ENCODE peak calls at places on chromosomes 11 and 22, in seven cellular contexts. I, R, A, F, Y, K and C are unnamed samples.

GRCh38 chr11:112499153-112499907 is 238.7 kb upstream of the PLET1 start:
- DNase-seq in I (no peak), R (no peak), A (no peak), F (no peak), Y (no peak), K (no peak), C (no peak)

GRCh38 chr11:1497600-1497999 is 11.0 kb upstream of the MOB2 start:
- DNase-seq in I (no peak), R (no peak), A (no peak), F (no peak), Y (peak; percentile 4), K (no peak), C (no peak)

GRCh38 chr11:104705475-104706195 is 192.6 kb downstream of the CASP12 start:
- DNase-seq in I (peak; percentile 74), R (peak; percentile 60), A (peak; percentile 2), F (peak; percentile 29), Y (no peak), K (peak; percentile 97), C (peak; percentile 77)

GRCh38 chr11:118907749-118908106 is 18.0 kb downstream of the BCL9L start:
- DNase-seq in I (no peak), R (no peak), A (no peak), F (no peak), Y (no peak), K (no peak), C (no peak)

GRCh38 chr11:95132956-95133355 is 43.3 kb downstream of the ENDOD1 start:
- DNase-seq in I (no peak), R (peak; percentile 27), A (no peak), F (no peak), Y (no peak), K (no peak), C (no peak)

GRCh38 chr11:74024630-74025029 is 15.7 kb upstream of the UCP3 start:
- DNase-seq in I (no peak), R (peak; percentile 93), A (no peak), F (no peak), Y (peak; percentile 61), K (no peak), C (no peak)

GRCh38 chr11:81098471-81098870 is 1635.2 kb downstream of the FAM181B start:
- DNase-seq in I (no peak), R (no peak), A (no peak), F (no peak), Y (no peak), K (no peak), C (no peak)

GRCh38 chr11:107139396-107139795 is 121.1 kb upstream of the GUCY1A2 start:
- DNase-seq in I (no peak), R (no peak), A (no peak), F (no peak), Y (no peak), K (no peak), C (no peak)

GRCh38 chr11:69911310-69912160 is 92.3 kb upstream of the FGF3 start:
- DNase-seq in I (no peak), R (no peak), A (no peak), F (no peak), Y (no peak), K (no peak), C (no peak)

GRCh38 chr11:5596611-5597201 is at the start of gene TRIM6:
- DNase-seq in I (no peak), R (peak; percentile 70), A (no peak), F (peak; percentile 55), Y (peak; percentile 59), K (peak; percentile 11), C (no peak)

GRCh38 chr22:33326540-33327295 is 268.5 kb upstream of the SYN3 start:
- DNase-seq in I (no peak), R (no peak), A (no peak), F (no peak), Y (no peak), K (no peak), C (peak; percentile 57)

GRCh38 chr22:33330534-33330933 is 272.4 kb upstream of the SYN3 start:
- DNase-seq in I (no peak), R (no peak), A (no peak), F (no peak), Y (no peak), K (no peak), C (no peak)

GRCh38 chr22:33327348-33327860 is 269.2 kb upstream of the SYN3 start:
- DNase-seq in I (no peak), R (no peak), A (no peak), F (no peak), Y (no peak), K (no peak), C (no peak)

GRCh38 chr22:33329398-33329797 is 271.2 kb upstream of the SYN3 start:
- DNase-seq in I (no peak), R (no peak), A (no peak), F (no peak), Y (no peak), K (no peak), C (no peak)

DNA sequence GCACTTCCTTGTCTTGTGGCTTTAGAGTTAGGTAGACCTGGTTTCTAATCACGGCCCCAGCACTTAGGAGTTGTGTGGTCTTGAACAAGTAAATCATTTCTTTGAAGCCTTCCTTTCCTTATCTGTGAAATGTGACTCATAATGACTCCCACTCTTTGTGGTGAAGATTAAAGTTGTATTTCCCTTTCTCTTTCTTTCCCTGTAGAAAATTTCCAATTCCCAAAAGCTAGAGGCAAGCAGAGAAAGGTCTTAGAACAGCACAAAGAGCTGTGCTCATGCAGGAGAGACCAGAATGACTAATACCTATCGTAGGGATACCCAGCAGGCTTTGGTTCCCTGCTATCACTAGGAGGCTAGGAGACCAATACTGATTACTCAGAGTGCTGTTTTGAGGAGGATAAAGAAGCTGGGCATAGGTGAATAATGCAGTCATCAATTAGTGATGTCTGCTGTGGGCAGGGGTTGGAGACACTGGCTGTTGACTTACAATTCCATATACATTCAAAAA is 270.7 kb upstream of the SYN3 start:
- DNase-seq in I (no peak), R (peak; percentile 59), A (peak; percentile 72), F (no peak), Y (no peak), K (no peak), C (no peak)
- H3K27ac ChIP-seq in I (no peak overlapping the region), R (no peak overlapping the region), A (no peak overlapping the region), F (no peak overlapping the region), Y (no peak overlapping the region), K (no peak overlapping the region), C (no peak overlapping the region)

GRCh38 chr22:24179478-24180210 is 1.6 kb upstream of the SUSD2 start:
- DNase-seq in I (no peak), R (no peak), A (no peak), F (no peak), Y (no peak), K (no peak), C (no peak)
- H3K27ac ChIP-seq in I (no peak overlapping the region), R (no peak overlapping the region), A (no peak overlapping the region), F (peak overlapping the region; percentile 38), Y (no peak overlapping the region), K (no peak overlapping the region), C (no peak overlapping the region)

DNA sequence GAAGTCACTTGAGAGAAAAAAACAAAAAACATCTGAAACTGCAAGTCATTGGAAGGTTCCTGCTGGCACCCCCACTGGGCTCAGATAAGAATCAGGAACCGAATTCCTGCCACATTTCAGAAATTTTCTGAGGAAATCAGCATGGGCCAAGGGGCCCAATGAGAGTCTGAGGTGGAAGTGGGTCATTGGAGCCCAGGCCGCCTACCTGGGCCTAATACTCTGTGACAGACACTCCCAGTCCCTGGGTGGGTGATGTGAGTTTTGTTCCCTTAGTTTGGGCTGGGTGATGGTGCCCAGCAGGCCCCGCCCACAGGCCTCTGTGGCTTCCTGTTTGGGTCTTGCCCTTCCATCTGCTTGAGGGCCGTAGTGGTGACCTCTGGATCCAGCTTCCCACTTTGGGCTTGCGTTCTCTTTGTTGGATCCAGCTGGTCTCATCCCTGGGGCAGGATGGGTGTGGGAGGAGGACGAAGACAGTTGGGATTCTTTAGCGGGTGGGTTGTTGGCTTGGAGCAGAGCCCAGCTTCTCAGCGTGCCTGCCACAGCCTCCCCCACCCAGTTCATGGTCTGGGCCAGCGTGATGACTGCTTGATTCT is 40.7 kb downstream of the PARVA start:
- DNase-seq in I (no peak), R (peak; percentile 82), A (no peak), F (peak; percentile 29), Y (peak; percentile 45), K (no peak), C (no peak)
- H3K27ac ChIP-seq in I (no peak overlapping the region), R (no peak overlapping the region), A (no peak overlapping the region), F (peak overlapping the region; percentile 6), Y (peak overlapping the region; percentile 94), K (no peak overlapping the region), C (no peak overlapping the region)

DNA sequence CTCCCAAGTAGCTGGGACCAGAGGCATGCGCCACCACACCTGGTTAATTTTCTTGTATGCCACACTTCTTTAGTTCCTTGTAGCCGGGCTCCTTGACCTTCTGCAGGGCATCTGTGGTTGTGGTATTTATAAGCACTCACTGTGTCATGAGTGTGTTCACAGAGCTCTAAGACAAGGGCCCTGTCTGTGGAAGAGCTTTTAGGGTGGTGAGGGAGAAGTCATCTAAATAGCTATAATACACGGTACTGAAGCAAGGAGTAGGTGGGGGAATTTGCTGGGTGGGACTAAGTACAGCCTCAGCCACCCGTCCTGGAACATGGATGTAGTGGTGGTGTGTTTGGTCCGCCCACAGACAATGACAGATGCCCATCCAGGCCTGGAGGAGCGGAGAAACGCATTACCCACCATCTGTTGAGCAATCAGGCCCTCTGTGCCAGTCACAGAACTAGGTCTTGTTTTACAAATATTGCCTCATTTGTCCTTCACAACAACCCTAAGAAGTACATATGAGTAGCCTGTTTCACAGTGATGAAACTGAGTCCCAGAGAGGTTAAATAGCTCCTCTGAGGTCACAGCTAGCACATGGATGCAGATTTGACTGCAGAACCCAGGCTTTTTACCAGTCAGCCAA is 10.1 kb downstream of the ACO2 start:
- DNase-seq in I (no peak), R (peak; percentile 39), A (no peak), F (no peak), Y (no peak), K (no peak), C (no peak)
- H3K27ac ChIP-seq in I (no peak overlapping the region), R (peak overlapping the region; percentile 0), A (no peak overlapping the region), F (peak overlapping the region; percentile 73), Y (peak overlapping the region; percentile 78), K (no peak overlapping the region), C (peak overlapping the region; percentile 10)

DNA sequence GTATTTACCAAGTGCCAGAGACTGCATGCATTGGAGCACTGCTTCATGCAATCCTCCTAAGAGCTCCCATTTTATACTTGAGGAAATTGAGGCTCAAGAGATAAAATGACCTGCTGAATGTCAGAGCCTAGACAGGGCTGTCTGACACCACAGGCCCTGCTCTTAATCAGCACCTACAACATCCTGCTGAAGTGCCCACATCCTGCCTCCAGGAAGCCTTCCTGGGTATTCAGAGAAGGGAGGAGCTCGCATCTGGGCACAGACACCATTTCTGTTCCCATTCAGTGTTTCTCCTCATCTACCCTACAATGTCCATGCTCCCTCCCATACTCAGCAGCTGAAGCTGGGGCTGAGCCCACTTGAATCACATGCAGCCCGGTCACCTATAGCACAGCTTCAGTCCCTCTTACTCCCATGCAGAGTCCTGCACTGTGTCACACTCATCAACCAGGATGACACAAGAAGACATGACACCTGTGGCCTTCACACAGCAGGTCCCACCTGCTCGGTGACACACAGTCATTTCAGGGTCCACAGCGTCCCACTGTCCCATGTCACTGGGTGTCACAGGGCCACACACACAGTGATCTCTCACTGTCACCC is 53.1 kb downstream of the PDE2A start:
- DNase-seq in I (no peak), R (no peak), A (no peak), F (no peak), Y (no peak), K (peak; percentile 83), C (no peak)
- H3K27ac ChIP-seq in I (no peak overlapping the region), R (no peak overlapping the region), A (no peak overlapping the region), F (no peak overlapping the region), Y (no peak overlapping the region), K (no peak overlapping the region), C (no peak overlapping the region)

GRCh38 chr11:44947114-44947513 is 3.6 kb downstream of the TP53I11 start:
- DNase-seq in I (no peak), R (no peak), A (no peak), F (no peak), Y (no peak), K (no peak), C (no peak)
- H3K27ac ChIP-seq in I (no peak overlapping the region), R (no peak overlapping the region), A (no peak overlapping the region), F (peak overlapping the region; percentile 72), Y (no peak overlapping the region), K (no peak overlapping the region), C (no peak overlapping the region)